ENCODE peak calls at places on chromosome 17, in ten cellular contexts. One of them, this sample, is unnamed. For H3K9me3, the result is how much of the 10 kb centered on the place peaks cover.

GRCh38 chr17:35801583-35802224 is 6.3 kb upstream of the MMP28 start:
- DNase-seq in CD4-positive, CD25-positive, alpha-beta regulatory T cell: peak
- DNase-seq in GM23248: peak
- DNase-seq in naive thymus-derived CD4-positive, alpha-beta T cell: no peak
- DNase-seq in A549: no peak
- DNase-seq in OCI-LY7: peak
- DNase-seq in T-helper 17 cell: no peak
- DNase-seq in psoas muscle: peak
- DNase-seq in PC-9: no peak
- DNase-seq in breast epithelium: peak
- DNase-seq in this sample: no peak

GRCh38 chr17:48646183-48647102 is 20.3 kb upstream of the HOXB9 start:
- DNase-seq in OCI-LY7: no peak
- DNase-seq in A549: peak
- DNase-seq in psoas muscle: no peak
- DNase-seq in CD4-positive, CD25-positive, alpha-beta regulatory T cell: peak
- DNase-seq in GM23248: no peak
- DNase-seq in T-helper 17 cell: peak
- DNase-seq in naive thymus-derived CD4-positive, alpha-beta T cell: no peak
- DNase-seq in breast epithelium: no peak
- DNase-seq in PC-9: no peak
- DNase-seq in this sample: no peak

GRCh38 chr17:46732754-46733398 is 85.6 kb downstream of the WNT3 start:
- DNase-seq in PC-9: no peak
- DNase-seq in CD4-positive, CD25-positive, alpha-beta regulatory T cell: no peak
- DNase-seq in T-helper 17 cell: no peak
- DNase-seq in OCI-LY7: peak
- DNase-seq in GM23248: no peak
- DNase-seq in A549: no peak
- DNase-seq in naive thymus-derived CD4-positive, alpha-beta T cell: no peak
- DNase-seq in psoas muscle: no peak
- DNase-seq in breast epithelium: no peak
- DNase-seq in this sample: no peak

GRCh38 chr17:4004517-4005295 is 40.5 kb upstream of the ATP2A3 start:
- DNase-seq in GM23248: peak
- DNase-seq in PC-9: no peak
- DNase-seq in OCI-LY7: peak
- DNase-seq in psoas muscle: peak
- DNase-seq in breast epithelium: no peak
- DNase-seq in A549: peak
- DNase-seq in CD4-positive, CD25-positive, alpha-beta regulatory T cell: peak
- DNase-seq in naive thymus-derived CD4-positive, alpha-beta T cell: peak
- DNase-seq in T-helper 17 cell: peak
- DNase-seq in this sample: peak

GRCh38 chr17:51012538-51012937 is 108.1 kb downstream of the SPAG9 start:
- DNase-seq in GM23248: no peak
- DNase-seq in OCI-LY7: no peak
- DNase-seq in breast epithelium: no peak
- DNase-seq in T-helper 17 cell: no peak
- DNase-seq in naive thymus-derived CD4-positive, alpha-beta T cell: no peak
- DNase-seq in A549: no peak
- DNase-seq in psoas muscle: no peak
- DNase-seq in CD4-positive, CD25-positive, alpha-beta regulatory T cell: no peak
- DNase-seq in PC-9: no peak
- DNase-seq in this sample: no peak

GRCh38 chr17:50766222-50767023 is 895 bp downstream of the ANKRD40CL start:
- DNase-seq in GM23248: no peak
- DNase-seq in T-helper 17 cell: no peak
- DNase-seq in psoas muscle: peak
- DNase-seq in PC-9: no peak
- DNase-seq in CD4-positive, CD25-positive, alpha-beta regulatory T cell: no peak
- DNase-seq in OCI-LY7: no peak
- DNase-seq in A549: no peak
- DNase-seq in naive thymus-derived CD4-positive, alpha-beta T cell: no peak
- DNase-seq in breast epithelium: no peak
- DNase-seq in this sample: no peak

GRCh38 chr17:17445925-17446665 is 30.7 kb upstream of the MED9 start:
- DNase-seq in PC-9: peak
- DNase-seq in A549: peak
- DNase-seq in CD4-positive, CD25-positive, alpha-beta regulatory T cell: no peak
- DNase-seq in psoas muscle: peak
- DNase-seq in naive thymus-derived CD4-positive, alpha-beta T cell: no peak
- DNase-seq in T-helper 17 cell: no peak
- DNase-seq in OCI-LY7: no peak
- DNase-seq in breast epithelium: peak
- DNase-seq in GM23248: peak
- DNase-seq in this sample: peak

GRCh38 chr17:48595107-48595999 is 1.8 kb upstream of the HOXB5 start:
- DNase-seq in psoas muscle: no peak
- DNase-seq in breast epithelium: no peak
- DNase-seq in A549: no peak
- DNase-seq in GM23248: no peak
- DNase-seq in OCI-LY7: no peak
- DNase-seq in PC-9: no peak
- DNase-seq in T-helper 17 cell: no peak
- DNase-seq in naive thymus-derived CD4-positive, alpha-beta T cell: no peak
- DNase-seq in CD4-positive, CD25-positive, alpha-beta regulatory T cell: no peak
- DNase-seq in this sample: no peak

GRCh38 chr17:82920150-82920549 is 80.3 kb upstream of the ZNF750 start:
- DNase-seq in PC-9: no peak
- DNase-seq in psoas muscle: no peak
- DNase-seq in OCI-LY7: no peak
- DNase-seq in T-helper 17 cell: no peak
- DNase-seq in naive thymus-derived CD4-positive, alpha-beta T cell: no peak
- DNase-seq in GM23248: no peak
- DNase-seq in A549: no peak
- DNase-seq in breast epithelium: no peak
- DNase-seq in CD4-positive, CD25-positive, alpha-beta regulatory T cell: no peak
- DNase-seq in this sample: no peak

GRCh38 chr17:32222621-32223020 is 43.0 kb upstream of the RHBDL3 start:
- DNase-seq in CD4-positive, CD25-positive, alpha-beta regulatory T cell: no peak
- DNase-seq in PC-9: no peak
- DNase-seq in GM23248: peak
- DNase-seq in psoas muscle: no peak
- DNase-seq in OCI-LY7: no peak
- DNase-seq in A549: peak
- DNase-seq in breast epithelium: no peak
- DNase-seq in naive thymus-derived CD4-positive, alpha-beta T cell: no peak
- DNase-seq in T-helper 17 cell: no peak
- DNase-seq in this sample: no peak

GRCh38 chr17:2089021-2089422 is 34.1 kb downstream of the HIC1 start:
- DNase-seq in PC-9: no peak
- DNase-seq in breast epithelium: no peak
- DNase-seq in naive thymus-derived CD4-positive, alpha-beta T cell: no peak
- DNase-seq in psoas muscle: peak
- DNase-seq in OCI-LY7: no peak
- DNase-seq in CD4-positive, CD25-positive, alpha-beta regulatory T cell: no peak
- DNase-seq in A549: no peak
- DNase-seq in GM23248: peak
- DNase-seq in T-helper 17 cell: no peak
- DNase-seq in this sample: peak

GRCh38 chr17:61591018-61591417 is at the start of gene NACA2:
- DNase-seq in psoas muscle: no peak
- DNase-seq in PC-9: no peak
- DNase-seq in CD4-positive, CD25-positive, alpha-beta regulatory T cell: no peak
- DNase-seq in naive thymus-derived CD4-positive, alpha-beta T cell: no peak
- DNase-seq in A549: no peak
- DNase-seq in GM23248: no peak
- DNase-seq in OCI-LY7: no peak
- DNase-seq in breast epithelium: no peak
- DNase-seq in T-helper 17 cell: no peak
- DNase-seq in this sample: no peak

GRCh38 chr17:45287526-45288264 is 25.8 kb upstream of the SPATA32 start:
- DNase-seq in naive thymus-derived CD4-positive, alpha-beta T cell: no peak
- DNase-seq in A549: no peak
- DNase-seq in breast epithelium: no peak
- DNase-seq in PC-9: no peak
- DNase-seq in psoas muscle: peak
- DNase-seq in OCI-LY7: no peak
- DNase-seq in CD4-positive, CD25-positive, alpha-beta regulatory T cell: no peak
- DNase-seq in GM23248: no peak
- DNase-seq in T-helper 17 cell: no peak
- DNase-seq in this sample: peak

GRCh38 chr17:43457362-43457692 is 26.4 kb upstream of the DHX8 start:
- DNase-seq in naive thymus-derived CD4-positive, alpha-beta T cell: no peak
- DNase-seq in GM23248: no peak
- DNase-seq in A549: no peak
- DNase-seq in psoas muscle: no peak
- DNase-seq in PC-9: no peak
- DNase-seq in CD4-positive, CD25-positive, alpha-beta regulatory T cell: no peak
- DNase-seq in OCI-LY7: no peak
- DNase-seq in T-helper 17 cell: no peak
- DNase-seq in breast epithelium: no peak
- DNase-seq in this sample: no peak

GRCh38 chr17:4165301-4166010 is 22.5 kb downstream of the CYB5D2 start:
- DNase-seq in breast epithelium: no peak
- DNase-seq in GM23248: no peak
- DNase-seq in naive thymus-derived CD4-positive, alpha-beta T cell: no peak
- DNase-seq in PC-9: no peak
- DNase-seq in psoas muscle: peak
- DNase-seq in A549: no peak
- DNase-seq in T-helper 17 cell: no peak
- DNase-seq in OCI-LY7: no peak
- DNase-seq in CD4-positive, CD25-positive, alpha-beta regulatory T cell: no peak
- DNase-seq in this sample: no peak

GRCh38 chr17:77132411-77133086 is 8.2 kb upstream of the SEC14L1 start:
- DNase-seq in T-helper 17 cell: no peak
- DNase-seq in PC-9: no peak
- DNase-seq in CD4-positive, CD25-positive, alpha-beta regulatory T cell: no peak
- DNase-seq in GM23248: peak
- DNase-seq in breast epithelium: no peak
- DNase-seq in psoas muscle: no peak
- DNase-seq in naive thymus-derived CD4-positive, alpha-beta T cell: no peak
- DNase-seq in OCI-LY7: no peak
- DNase-seq in A549: no peak
- DNase-seq in this sample: peak

GRCh38 chr17:60102632-60103047 is 23.9 kb upstream of the HEATR6 start:
- DNase-seq in A549: peak
- DNase-seq in OCI-LY7: peak
- DNase-seq in PC-9: no peak
- DNase-seq in T-helper 17 cell: no peak
- DNase-seq in naive thymus-derived CD4-positive, alpha-beta T cell: no peak
- DNase-seq in psoas muscle: peak
- DNase-seq in CD4-positive, CD25-positive, alpha-beta regulatory T cell: peak
- DNase-seq in breast epithelium: no peak
- DNase-seq in GM23248: peak
- DNase-seq in this sample: peak

GRCh38 chr17:57295526-57296023 is 39.3 kb downstream of the MSI2 start:
- DNase-seq in psoas muscle: no peak
- DNase-seq in A549: no peak
- DNase-seq in T-helper 17 cell: no peak
- DNase-seq in OCI-LY7: no peak
- DNase-seq in PC-9: no peak
- DNase-seq in breast epithelium: no peak
- DNase-seq in naive thymus-derived CD4-positive, alpha-beta T cell: no peak
- DNase-seq in CD4-positive, CD25-positive, alpha-beta regulatory T cell: no peak
- DNase-seq in GM23248: no peak
- DNase-seq in this sample: peak
- H3K9me3 ChIP-seq in psoas muscle: under half
- H3K9me3 ChIP-seq in A549: under half
- H3K9me3 ChIP-seq in T-helper 17 cell: under half
- H3K9me3 ChIP-seq in OCI-LY7: under half
- H3K9me3 ChIP-seq in PC-9: under half
- H3K9me3 ChIP-seq in breast epithelium: under half
- H3K9me3 ChIP-seq in naive thymus-derived CD4-positive, alpha-beta T cell: under half
- H3K9me3 ChIP-seq in CD4-positive, CD25-positive, alpha-beta regulatory T cell: under half
- H3K9me3 ChIP-seq in GM23248: under half
- H3K9me3 ChIP-seq in this sample: under half

GRCh38 chr17:69972251-69972650 is 102.8 kb upstream of the KCNJ16 start:
- DNase-seq in GM23248: peak
- DNase-seq in naive thymus-derived CD4-positive, alpha-beta T cell: no peak
- DNase-seq in PC-9: no peak
- DNase-seq in breast epithelium: no peak
- DNase-seq in CD4-positive, CD25-positive, alpha-beta regulatory T cell: no peak
- DNase-seq in T-helper 17 cell: no peak
- DNase-seq in psoas muscle: no peak
- DNase-seq in A549: no peak
- DNase-seq in OCI-LY7: no peak
- DNase-seq in this sample: peak
- H3K9me3 ChIP-seq in GM23248: under half
- H3K9me3 ChIP-seq in naive thymus-derived CD4-positive, alpha-beta T cell: under half
- H3K9me3 ChIP-seq in PC-9: under half
- H3K9me3 ChIP-seq in breast epithelium: under half
- H3K9me3 ChIP-seq in CD4-positive, CD25-positive, alpha-beta regulatory T cell: under half
- H3K9me3 ChIP-seq in T-helper 17 cell: under half
- H3K9me3 ChIP-seq in psoas muscle: under half
- H3K9me3 ChIP-seq in A549: under half
- H3K9me3 ChIP-seq in OCI-LY7: under half
- H3K9me3 ChIP-seq in this sample: under half

GRCh38 chr17:72118588-72119279 is 2.1 kb upstream of the SOX9 start:
- DNase-seq in OCI-LY7: peak
- DNase-seq in PC-9: peak
- DNase-seq in GM23248: peak
- DNase-seq in psoas muscle: peak
- DNase-seq in CD4-positive, CD25-positive, alpha-beta regulatory T cell: peak
- DNase-seq in A549: peak
- DNase-seq in naive thymus-derived CD4-positive, alpha-beta T cell: no peak
- DNase-seq in T-helper 17 cell: no peak
- DNase-seq in breast epithelium: peak
- DNase-seq in this sample: peak

GRCh38 chr17:72116692-72117469 is 3.9 kb upstream of the SOX9 start:
- DNase-seq in GM23248: no peak
- DNase-seq in A549: no peak
- DNase-seq in PC-9: no peak
- DNase-seq in OCI-LY7: no peak
- DNase-seq in breast epithelium: no peak
- DNase-seq in T-helper 17 cell: no peak
- DNase-seq in CD4-positive, CD25-positive, alpha-beta regulatory T cell: no peak
- DNase-seq in psoas muscle: no peak
- DNase-seq in naive thymus-derived CD4-positive, alpha-beta T cell: no peak
- DNase-seq in this sample: peak

GRCh38 chr17:72115789-72116520 is 4.9 kb upstream of the SOX9 start:
- DNase-seq in PC-9: no peak
- DNase-seq in psoas muscle: no peak
- DNase-seq in GM23248: no peak
- DNase-seq in T-helper 17 cell: no peak
- DNase-seq in A549: no peak
- DNase-seq in OCI-LY7: no peak
- DNase-seq in naive thymus-derived CD4-positive, alpha-beta T cell: no peak
- DNase-seq in CD4-positive, CD25-positive, alpha-beta regulatory T cell: no peak
- DNase-seq in breast epithelium: no peak
- DNase-seq in this sample: no peak

GRCh38 chr17:72117748-72118587 is 2.9 kb upstream of the SOX9 start:
- DNase-seq in T-helper 17 cell: no peak
- DNase-seq in CD4-positive, CD25-positive, alpha-beta regulatory T cell: no peak
- DNase-seq in GM23248: peak
- DNase-seq in naive thymus-derived CD4-positive, alpha-beta T cell: no peak
- DNase-seq in A549: no peak
- DNase-seq in PC-9: peak
- DNase-seq in psoas muscle: no peak
- DNase-seq in breast epithelium: no peak
- DNase-seq in OCI-LY7: no peak
- DNase-seq in this sample: no peak

GRCh38 chr17:72117470-72117747 is 3.4 kb upstream of the SOX9 start:
- DNase-seq in psoas muscle: no peak
- DNase-seq in breast epithelium: no peak
- DNase-seq in A549: no peak
- DNase-seq in PC-9: no peak
- DNase-seq in naive thymus-derived CD4-positive, alpha-beta T cell: no peak
- DNase-seq in CD4-positive, CD25-positive, alpha-beta regulatory T cell: no peak
- DNase-seq in OCI-LY7: no peak
- DNase-seq in T-helper 17 cell: no peak
- DNase-seq in GM23248: no peak
- DNase-seq in this sample: no peak
- H3K9me3 ChIP-seq in psoas muscle: under half
- H3K9me3 ChIP-seq in breast epithelium: under half
- H3K9me3 ChIP-seq in A549: under half
- H3K9me3 ChIP-seq in PC-9: under half
- H3K9me3 ChIP-seq in naive thymus-derived CD4-positive, alpha-beta T cell: under half
- H3K9me3 ChIP-seq in CD4-positive, CD25-positive, alpha-beta regulatory T cell: under half
- H3K9me3 ChIP-seq in OCI-LY7: under half
- H3K9me3 ChIP-seq in T-helper 17 cell: under half
- H3K9me3 ChIP-seq in GM23248: under half
- H3K9me3 ChIP-seq in this sample: under half

GRCh38 chr17:52823155-52823554 is 664.6 kb upstream of the CA10 start:
- DNase-seq in naive thymus-derived CD4-positive, alpha-beta T cell: no peak
- DNase-seq in psoas muscle: no peak
- DNase-seq in A549: no peak
- DNase-seq in CD4-positive, CD25-positive, alpha-beta regulatory T cell: no peak
- DNase-seq in T-helper 17 cell: no peak
- DNase-seq in OCI-LY7: no peak
- DNase-seq in breast epithelium: no peak
- DNase-seq in GM23248: no peak
- DNase-seq in PC-9: no peak
- DNase-seq in this sample: no peak
- H3K9me3 ChIP-seq in naive thymus-derived CD4-positive, alpha-beta T cell: under half
- H3K9me3 ChIP-seq in psoas muscle: under half
- H3K9me3 ChIP-seq in A549: under half
- H3K9me3 ChIP-seq in CD4-positive, CD25-positive, alpha-beta regulatory T cell: under half
- H3K9me3 ChIP-seq in T-helper 17 cell: under half
- H3K9me3 ChIP-seq in OCI-LY7: under half
- H3K9me3 ChIP-seq in breast epithelium: under half
- H3K9me3 ChIP-seq in GM23248: under half
- H3K9me3 ChIP-seq in PC-9: under half
- H3K9me3 ChIP-seq in this sample: under half

This sample was measured in adipocyte.